ENCODE peak calls at places on chromosome 4, in four cellular contexts. L is WTC11, T is K562, J is HepG2. K is an unnamed sample.

GRCh38 chr4:167234388-167234881 is at the start of gene SPOCK3:
- DNase-seq in L (peak; percentile 57), T (no peak), J (no peak), K (peak; percentile 51)

GRCh38 chr4:89152972-89153371 is 41.6 kb downstream of the TIGD2 start:
- DNase-seq in L (no peak), T (no peak), J (no peak), K (peak; percentile 49)

GRCh38 chr4:74969507-74970474 is 36.9 kb downstream of the PARM1 start:
- DNase-seq in L (peak; percentile 35), T (no peak), J (no peak), K (peak; percentile 14)

GRCh38 chr4:151792995-151793394 is 32.2 kb upstream of the GATB start:
- DNase-seq in L (no peak), T (no peak), J (no peak), K (no peak)

GRCh38 chr4:169342906-169343560 is 72.3 kb upstream of the SH3RF1 start:
- DNase-seq in L (no peak), T (no peak), J (no peak), K (no peak)

GRCh38 chr4:24059839-24060238 is 170.0 kb upstream of the PPARGC1A start:
- DNase-seq in L (no peak), T (no peak), J (no peak), K (no peak)

GRCh38 chr4:28073860-28074555 is 1213.4 kb downstream of the STIM2 start:
- DNase-seq in L (peak; percentile 30), T (no peak), J (peak; percentile 3), K (no peak)

GRCh38 chr4:119100640-119101039 is 35.0 kb upstream of the MYOZ2 start:
- DNase-seq in L (no peak), T (no peak), J (no peak), K (no peak)

GRCh38 chr4:130646886-130647285 is 1550.9 kb downstream of the C4orf33 start:
- DNase-seq in L (no peak), T (no peak), J (no peak), K (no peak)

GRCh38 chr4:1795304-1796195 is 2.5 kb downstream of the FGFR3 start:
- DNase-seq in L (no peak), T (peak; percentile 89), J (peak; percentile 88), K (peak; percentile 64)

GRCh38 chr4:76546282-76547166 is 111.5 kb downstream of the SHROOM3 start:
- DNase-seq in L (no peak), T (no peak), J (no peak), K (no peak)

GRCh38 chr4:26048378-26048882 is 134.4 kb downstream of the SMIM20 start:
- DNase-seq in L (no peak), T (no peak), J (no peak), K (no peak)

GRCh38 chr4:48071171-48071570 is 54.6 kb downstream of the NIPAL1 start:
- DNase-seq in L (no peak), T (no peak), J (no peak), K (no peak)

GRCh38 chr4:79078339-79078738 is 139.1 kb upstream of the PAQR3 start:
- DNase-seq in L (no peak), T (no peak), J (no peak), K (no peak)

GRCh38 chr4:64756016-64756415 is 346.8 kb upstream of the TECRL start:
- DNase-seq in L (no peak), T (no peak), J (no peak), K (no peak)

GRCh38 chr4:46254788-46255187 is 130.9 kb upstream of the GABRG1 start:
- DNase-seq in L (no peak), T (no peak), J (no peak), K (no peak)

GRCh38 chr4:6121941-6122340 is 78.4 kb downstream of the JAKMIP1 start:
- DNase-seq in L (no peak), T (no peak), J (no peak), K (no peak)

GRCh38 chr4:54067163-54067562 is 2.8 kb upstream of the CHIC2 start:
- DNase-seq in L (no peak), T (no peak), J (no peak), K (no peak)

GRCh38 chr4:70236125-70236524 is 6.3 kb upstream of the CSN3 start:
- DNase-seq in L (no peak), T (no peak), J (no peak), K (no peak)

GRCh38 chr4:23857353-23857752 is 32.5 kb downstream of the PPARGC1A start:
- DNase-seq in L (no peak), T (no peak), J (peak; percentile 49), K (no peak)

GRCh38 chr4:121198261-121198660 is 34.1 kb upstream of the TNIP3 start:
- DNase-seq in L (no peak), T (no peak), J (no peak), K (no peak)

GRCh38 chr4:5757091-5757490 is 46.1 kb downstream of the EVC start:
- DNase-seq in L (no peak), T (no peak), J (no peak), K (no peak)

GRCh38 chr4:128322986-128323385 is 35.4 kb upstream of the PGRMC2 start:
- DNase-seq in L (no peak), T (no peak), J (peak; percentile 53), K (no peak)

GRCh38 chr4:28357985-28358384 is 1497.3 kb downstream of the STIM2 start:
- DNase-seq in L (peak; percentile 32), T (no peak), J (no peak), K (no peak)

GRCh38 chr4:8656711-8657380 is 64.3 kb downstream of the CPZ start:
- DNase-seq in L (no peak), T (no peak), J (no peak), K (no peak)

GRCh38 chr4:56099378-56099786 is 150.6 kb downstream of the CEP135 start:
- DNase-seq in L (no peak), T (no peak), J (no peak), K (no peak)

GRCh38 chr4:172996571-172997216 is 171.9 kb upstream of the GALNT7 start:
- DNase-seq in L (no peak), T (peak; percentile 26), J (no peak), K (no peak)

GRCh38 chr4:73573794-73574528 is 46.3 kb downstream of the RASSF6 start:
- DNase-seq in L (peak; percentile 82), T (peak; percentile 48), J (peak; percentile 79), K (peak; percentile 70)

GRCh38 chr4:128571747-128572146 is 237.8 kb upstream of the JADE1 start:
- DNase-seq in L (no peak), T (no peak), J (no peak), K (no peak)

GRCh38 chr4:152590179-152591031 is 54.5 kb upstream of the FBXW7 start:
- DNase-seq in L (no peak), T (no peak), J (no peak), K (peak; percentile 40)

DNA sequence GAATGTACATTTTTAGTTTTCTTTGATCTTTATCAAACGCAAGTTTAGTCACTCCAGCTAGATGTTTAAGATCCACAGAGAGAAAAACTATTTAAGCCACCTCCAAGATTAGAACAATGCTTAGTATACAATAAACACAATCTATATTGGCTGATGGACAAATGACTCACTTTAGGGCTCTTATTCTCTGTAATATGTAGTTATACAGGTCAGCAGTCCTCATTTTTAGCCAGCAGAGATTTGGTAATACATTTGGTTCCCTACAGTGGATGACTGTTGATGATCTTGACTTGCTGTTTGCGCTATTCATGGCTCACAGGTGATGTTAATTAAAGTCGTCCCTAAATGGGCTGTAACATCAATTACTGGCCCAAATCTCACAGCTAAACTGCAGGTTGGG is 11.9 kb upstream of the DTHD1 start:
- DNase-seq in L (no peak), T (no peak), J (no peak), K (no peak)
- TF ChIP-seq ELF4 in L (no peak), T (no peak), J (no peak), K (no peak)

GRCh38 chr4:81457345-81457744 is 14.4 kb downstream of the RASGEF1B start:
- DNase-seq in L (no peak), T (no peak), J (no peak), K (no peak)

GRCh38 chr4:81457921-81458520 is 13.7 kb downstream of the RASGEF1B start:
- DNase-seq in L (no peak), T (no peak), J (no peak), K (no peak)

GRCh38 chr4:81460837-81461233 is 10.9 kb downstream of the RASGEF1B start:
- DNase-seq in L (no peak), T (no peak), J (no peak), K (no peak)

GRCh38 chr4:81459233-81459632 is 12.5 kb downstream of the RASGEF1B start:
- DNase-seq in L (no peak), T (no peak), J (no peak), K (no peak)

DNA sequence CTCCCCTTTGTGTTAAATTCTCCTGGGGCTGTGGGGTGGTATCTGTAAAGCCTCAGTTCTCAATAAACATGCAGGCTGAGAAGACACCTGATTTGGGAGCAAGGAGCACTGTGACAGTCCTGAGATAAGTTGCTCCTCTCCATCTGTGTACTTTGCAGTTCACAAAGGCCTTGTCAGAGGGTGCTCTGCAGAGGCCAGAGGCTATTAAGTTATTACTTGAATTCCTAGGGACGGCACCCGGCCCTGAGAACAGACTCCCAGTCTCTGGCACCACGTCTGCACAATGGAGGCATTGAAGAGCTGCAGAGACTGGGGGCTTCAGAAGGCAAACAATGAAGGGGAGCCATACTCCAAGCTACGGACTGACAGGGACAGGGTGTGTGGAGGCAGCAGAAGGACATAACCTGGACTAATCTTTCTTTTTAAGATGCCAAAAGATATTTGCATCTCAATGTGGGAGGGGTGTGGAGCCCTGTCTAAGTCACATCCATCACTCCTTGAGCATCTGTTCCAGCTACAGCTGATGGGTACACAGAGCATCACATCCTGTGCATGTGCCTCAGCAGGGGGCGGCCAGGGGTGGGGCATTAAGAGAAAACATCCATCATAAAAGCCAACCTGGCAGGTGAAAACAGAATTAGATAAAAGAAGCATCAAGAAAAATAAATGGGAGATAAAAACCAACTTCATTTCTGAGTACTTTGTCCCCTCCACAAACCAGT is 11.4 kb downstream of the RASGEF1B start:
- DNase-seq in L (no peak), T (no peak), J (no peak), K (no peak)
- TF ChIP-seq SP1 in L (no peak), T (no peak), J (no peak), K (no peak)

GRCh38 chr4:40540801-40541200 is 88.9 kb downstream of the RBM47 start:
- DNase-seq in L (no peak), T (no peak), J (no peak), K (no peak)
- TF ChIP-seq ELF4 in L (no peak), T (no peak), J (no peak), K (no peak)

DNA sequence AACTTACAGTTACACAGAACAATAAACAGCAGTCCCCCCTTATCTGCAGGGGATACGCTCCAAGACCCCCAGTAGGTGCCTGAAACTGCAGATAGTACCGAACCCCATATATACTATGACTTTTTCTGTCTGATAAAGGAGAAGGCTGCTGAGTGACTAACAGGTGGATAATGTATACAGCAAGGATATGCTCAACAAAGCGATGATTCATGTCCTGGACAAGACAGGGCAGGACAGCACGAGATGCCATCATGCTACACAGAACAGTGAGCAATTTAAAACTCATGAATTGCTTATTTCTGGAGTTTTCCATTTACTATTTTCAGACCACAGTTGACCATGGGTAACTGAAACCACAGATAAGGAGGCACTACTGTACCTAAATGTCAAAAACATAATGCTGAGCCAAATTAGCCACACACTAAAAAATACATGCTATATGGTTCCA is 76.1 kb downstream of the MANBA start:
- DNase-seq in L (no peak), T (peak; percentile 38), J (no peak), K (no peak)
- TF ChIP-seq SP1 in L (no peak), T (no peak), J (no peak), K (no peak)